ENCODE peak calls at places on chromosomes 13 and 19, in four cellular contexts. M, E, Q and W are unnamed samples.

GRCh38 chr13:98843482-98843877 is 91.0 kb upstream of the SLC15A1 start:
- DNase-seq in Q (no peak), M (no peak), E (no peak), W (no peak)

GRCh38 chr19:49999371-50000010 is 25.7 kb downstream of the VRK3 start:
- DNase-seq in Q (no peak), M (no peak), E (no peak), W (no peak)

GRCh38 chr13:97460004-97460756 is 26.2 kb downstream of the RAP2A start:
- DNase-seq in M (peak; percentile 38), Q (no peak), E (no peak), W (peak; percentile 67)

GRCh38 chr19:1566392-1567115 is 1.6 kb downstream of the MEX3D start:
- DNase-seq in Q (peak; percentile 67), M (peak; percentile 77), E (peak; percentile 44), W (peak; percentile 86)

GRCh38 chr19:48913114-48913513 is 13.0 kb downstream of the NUCB1 start:
- DNase-seq in M (no peak), Q (no peak), E (no peak), W (no peak)

GRCh38 chr19:3479177-3479818 is 1.0 kb downstream of the SMIM24 start:
- DNase-seq in Q (no peak), M (no peak), E (no peak), W (peak; percentile 35)

GRCh38 chr13:77022341-77022740 is 4.6 kb downstream of the FBXL3 start:
- DNase-seq in M (peak; percentile 43), E (no peak), Q (no peak), W (peak; percentile 69)

GRCh38 chr19:5567360-5567970 is at the start of gene TINCR:
- DNase-seq in Q (peak; percentile 47), M (no peak), E (no peak), W (no peak)

GRCh38 chr13:23842406-23842805 is 46.8 kb downstream of the MIPEP start:
- DNase-seq in M (no peak), E (no peak), Q (no peak), W (no peak)

GRCh38 chr19:36081385-36081784 is 26.7 kb downstream of the WDR62 start:
- DNase-seq in Q (no peak), E (no peak), M (peak; percentile 10), W (peak; percentile 5)

GRCh38 chr13:95137096-95137495 is 164.2 kb downstream of the ABCC4 start:
- DNase-seq in Q (no peak), M (peak; percentile 42), E (no peak), W (no peak)

GRCh38 chr13:54593504-54593903 is 1564.9 kb downstream of the OLFM4 start:
- DNase-seq in M (no peak), E (no peak), Q (no peak), W (no peak)

GRCh38 chr13:111503905-111504695 is 183.7 kb downstream of the TEX29 start:
- DNase-seq in Q (no peak), M (no peak), E (no peak), W (no peak)

GRCh38 chr19:29893606-29894284 is 48.3 kb upstream of the URI1 start:
- DNase-seq in E (no peak), Q (no peak), M (no peak), W (no peak)

GRCh38 chr13:49527123-49527522 is 31.4 kb downstream of the PHF11 start:
- DNase-seq in E (no peak), Q (no peak), M (no peak), W (peak; percentile 3)

GRCh38 chr19:51018745-51019543 is 565 bp downstream of the KLK10 start:
- DNase-seq in E (no peak), M (no peak), Q (no peak), W (no peak)

GRCh38 chr13:108961542-108962125 is 332.2 kb downstream of the MYO16 start:
- DNase-seq in E (peak; percentile 25), M (peak; percentile 62), Q (no peak), W (peak; percentile 74)

GRCh38 chr19:397321-397720 is 11.6 kb downstream of the C2CD4C start:
- DNase-seq in M (no peak), Q (no peak), E (no peak), W (no peak)

GRCh38 chr13:33352520-33352919 is 67.0 kb upstream of the STARD13 start:
- DNase-seq in E (no peak), M (no peak), Q (no peak), W (no peak)

GRCh38 chr19:3142292-3142670 is 6.4 kb downstream of the GNA15 start:
- DNase-seq in Q (no peak), E (no peak), M (peak; percentile 87), W (peak; percentile 95)

GRCh38 chr13:36630181-36630806 is 43.5 kb upstream of the SERTM1 start:
- DNase-seq in Q (no peak), M (no peak), E (no peak), W (no peak)

DNA sequence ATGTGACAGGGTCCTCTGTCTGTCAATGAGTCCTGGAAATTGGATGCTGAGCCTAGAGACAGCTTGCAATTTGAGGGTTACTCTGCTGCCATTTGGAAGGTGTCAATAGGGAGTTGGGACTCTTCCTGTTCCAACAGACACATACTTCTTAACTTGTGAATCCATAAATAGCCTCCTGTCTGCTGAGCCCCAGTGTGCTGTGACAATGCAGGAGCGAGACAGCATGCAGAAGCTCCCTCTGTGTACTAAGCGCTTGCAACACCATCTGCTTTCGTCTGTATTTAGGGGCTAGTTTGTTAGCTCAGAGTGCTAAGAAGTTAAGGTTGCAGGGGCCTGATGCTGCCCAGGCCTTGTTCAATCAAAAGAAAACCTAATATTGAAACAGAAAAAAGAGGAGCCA is 58.5 kb upstream of the GPR12 start:
- DNase-seq in Q (no peak), E (no peak), M (no peak), W (no peak)
- TF ChIP-seq CTCF in Q (no peak), E (no peak), M (no peak), W (no peak)

GRCh38 chr19:18881491-18881890 is 14.5 kb downstream of the CERS1 start:
- DNase-seq in M (no peak), E (no peak), Q (no peak), W (no peak)
- TF ChIP-seq CTCF in M (no peak), E (no peak), Q (no peak), W (no peak)

DNA sequence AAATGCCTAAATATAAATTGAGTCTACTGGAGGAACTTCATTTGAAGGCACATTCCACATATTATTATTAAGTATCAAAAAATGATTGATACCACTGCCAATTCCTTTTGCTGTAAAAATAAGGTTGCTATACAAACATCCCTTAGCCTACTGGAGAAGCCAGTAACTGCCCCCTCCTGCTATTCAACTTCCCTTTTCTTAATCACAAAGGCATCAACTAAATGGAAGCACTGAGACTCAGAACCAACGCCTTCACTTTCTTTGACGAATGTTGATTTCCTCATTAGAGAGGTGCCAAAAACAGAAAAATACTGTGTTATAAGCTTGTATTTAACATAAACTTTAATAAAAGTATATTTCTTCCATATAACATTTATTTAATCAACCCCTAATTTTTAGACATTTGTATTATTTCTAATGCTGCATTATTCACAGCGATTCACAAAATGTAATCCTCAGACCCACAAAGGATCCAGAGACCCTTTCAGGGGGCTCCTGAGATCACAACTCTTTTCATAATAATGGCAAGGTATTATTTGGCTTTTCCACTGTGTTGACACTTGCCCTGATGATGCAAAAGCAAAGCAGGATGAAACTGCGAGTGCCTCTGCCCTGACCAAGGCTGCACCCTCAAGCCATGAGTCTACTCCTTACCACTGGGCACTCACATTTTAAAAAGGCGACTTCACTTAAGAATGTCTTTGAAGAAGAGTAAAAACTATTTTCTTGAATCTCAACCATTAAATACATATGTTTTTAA is 11.6 kb downstream of the ELF1 start:
- DNase-seq in E (no peak), M (peak; percentile 30), Q (no peak), W (no peak)
- TF ChIP-seq CTCF in E (no peak), M (no peak), Q (no peak), W (no peak)

DNA sequence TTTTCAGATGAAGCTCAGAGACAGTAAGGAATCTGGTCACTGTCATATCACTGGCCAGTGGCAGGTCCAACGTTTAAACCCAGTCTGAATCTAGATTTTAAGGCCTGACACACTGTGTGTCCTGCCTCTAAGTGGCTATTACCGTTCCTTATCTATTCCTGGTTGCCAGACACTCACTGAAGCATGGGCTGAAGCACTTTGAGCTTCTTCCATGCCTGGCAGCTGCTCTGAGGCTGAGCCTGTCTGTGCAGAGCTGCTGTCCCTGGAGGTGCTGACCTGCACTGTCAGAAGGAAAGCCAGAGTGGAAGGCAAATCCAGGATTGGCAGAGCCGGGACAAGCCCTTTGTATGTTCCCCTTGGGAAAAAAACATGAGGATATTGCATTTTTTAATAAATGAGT is 109.2 kb upstream of the SLC7A1 start:
- DNase-seq in Q (no peak), E (no peak), M (no peak), W (peak; percentile 5)
- TF ChIP-seq CTCF in Q (no peak), E (no peak), M (no peak), W (no peak)

DNA sequence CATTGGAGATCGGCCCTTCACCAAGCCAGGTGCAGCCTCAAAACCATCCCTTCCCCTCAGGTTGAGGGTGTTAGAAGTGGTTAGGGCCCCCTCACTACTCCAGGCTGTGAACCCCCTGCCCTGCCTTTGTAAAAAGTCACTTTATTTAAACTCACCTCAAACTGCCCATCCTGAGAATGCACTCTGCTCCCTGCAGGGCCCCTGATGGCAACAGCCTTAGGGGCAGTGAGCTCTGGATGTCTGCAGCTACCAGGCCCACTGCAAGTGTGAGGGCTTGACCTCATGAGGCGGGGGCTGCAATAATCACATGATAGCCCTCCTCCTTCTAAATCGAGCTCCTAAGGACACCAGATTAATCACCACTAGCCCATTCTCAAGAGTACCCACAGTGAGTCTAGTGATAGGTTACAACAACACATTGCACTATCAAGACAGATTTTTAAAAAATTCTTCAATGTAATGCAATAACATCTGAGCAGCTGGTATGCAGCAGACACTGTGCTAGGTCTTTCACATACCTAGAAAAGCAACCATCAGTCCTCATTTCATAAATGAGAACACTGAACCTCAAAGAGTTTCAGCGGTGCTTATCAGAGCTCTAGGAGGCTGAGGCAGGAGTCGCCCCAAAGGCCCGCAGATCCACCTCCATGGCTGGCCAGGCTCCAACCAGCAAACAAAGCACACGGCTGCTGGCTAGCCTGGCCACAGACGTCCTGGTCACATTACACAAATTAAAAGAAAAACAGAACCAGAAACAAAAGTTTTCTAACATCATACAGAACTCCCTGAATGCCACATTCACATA is 26.0 kb downstream of the SLC7A1 start:
- DNase-seq in Q (no peak), M (no peak), E (no peak), W (no peak)
- TF ChIP-seq CTCF in Q (no peak), M (no peak), E (no peak), W (no peak)